ENCODE peak calls at places on chromosomes 4 and X, in four cellular contexts. R is prostate gland, L is mucosa of descending colon, T is esophagus squamous epithelium. Y is an unnamed sample. For H3K4me1, the result is how much of the 10 kb centered on the place peaks cover.

GRCh38 chrX:50691820-50692219 is 122.2 kb downstream of the SHROOM4 start:
- DNase-seq in T (no peak), L (no peak), R (peak), Y (no peak)

GRCh38 chrX:38036471-38036870 is 30.1 kb downstream of the SYTL5 start:
- DNase-seq in L (no peak), R (no peak), T (no peak), Y (no peak)

GRCh38 chr4:125368161-125368560 is 53.4 kb downstream of the FAT4 start:
- DNase-seq in R (no peak), L (no peak), T (no peak), Y (no peak)

GRCh38 chr4:143581331-143581961 is 67.9 kb downstream of the SMARCA5 start:
- DNase-seq in T (no peak), L (no peak), R (no peak), Y (no peak)

GRCh38 chrX:109294097-109294815 is 187.6 kb downstream of the GUCY2F start:
- DNase-seq in R (no peak), L (no peak), T (no peak), Y (no peak)

GRCh38 chr4:3291411-3291968 is 1.3 kb upstream of the RGS12 start:
- DNase-seq in L (peak), T (no peak), R (peak), Y (no peak)

GRCh38 chr4:24080871-24081270 is 191.0 kb upstream of the PPARGC1A start:
- DNase-seq in L (no peak), R (no peak), T (no peak), Y (no peak)

GRCh38 chrX:134453631-134454030 is 6.3 kb upstream of the HPRT1 start:
- DNase-seq in T (no peak), R (no peak), L (peak), Y (no peak)

GRCh38 chr4:20037745-20038144 is 214.0 kb upstream of the SLIT2 start:
- DNase-seq in T (no peak), R (no peak), L (no peak), Y (no peak)

GRCh38 chr4:61273237-61273636 is 73.1 kb downstream of the ADGRL3 start:
- DNase-seq in R (no peak), T (no peak), L (no peak), Y (no peak)

GRCh38 chr4:89482248-89482647 is 174.6 kb upstream of the GPRIN3 start:
- DNase-seq in T (no peak), L (no peak), R (no peak), Y (no peak)

GRCh38 chrX:119398974-119399771 is at the start of gene SLC25A43:
- DNase-seq in T (no peak), L (peak), R (no peak), Y (peak)

GRCh38 chr4:121551271-121551670 is 145.5 kb downstream of the ANXA5 start:
- DNase-seq in T (no peak), R (no peak), L (no peak), Y (no peak)

GRCh38 chr4:6252051-6252450 is 17.6 kb upstream of the WFS1 start:
- DNase-seq in L (no peak), T (no peak), R (no peak), Y (no peak)

GRCh38 chr4:155399974-155400697 is 23.4 kb upstream of the MAP9 start:
- DNase-seq in T (no peak), L (no peak), R (no peak), Y (no peak)

GRCh38 chrX:95291561-95291960 is 1393.1 kb upstream of the DIAPH2 start:
- DNase-seq in R (no peak), T (no peak), L (no peak), Y (no peak)

GRCh38 chr4:2789801-2790582 is 2.9 kb upstream of the SH3BP2 start:
- DNase-seq in L (no peak), R (no peak), T (no peak), Y (peak)

GRCh38 chr4:123023647-123024046 is 101.2 kb upstream of the NUDT6 start:
- DNase-seq in R (no peak), T (no peak), L (no peak), Y (no peak)

GRCh38 chr4:105641876-105642275 is 66.6 kb downstream of the INTS12 start:
- DNase-seq in R (no peak), T (no peak), L (no peak), Y (no peak)

GRCh38 chr4:70703695-70704332 is 15.5 kb downstream of the UTP3 start:
- DNase-seq in L (no peak), T (no peak), R (peak), Y (no peak)

GRCh38 chr4:88291003-88291402 is 6.6 kb upstream of the PPM1K start:
- DNase-seq in R (peak), L (no peak), T (no peak), Y (no peak)

GRCh38 chr4:146308951-146309350 is 94.6 kb downstream of the REELD1 start:
- DNase-seq in T (no peak), R (no peak), L (no peak), Y (no peak)

GRCh38 chrX:4994855-4995254 is 1233.8 kb downstream of the NLGN4X start:
- DNase-seq in L (no peak), R (no peak), T (no peak), Y (no peak)

GRCh38 chr4:122930877-122931276 is 8.5 kb upstream of the NUDT6 start:
- DNase-seq in L (no peak), T (no peak), R (no peak), Y (no peak)

GRCh38 chr4:3522326-3522640 is 9.9 kb downstream of the LRPAP1 start:
- DNase-seq in L (peak), R (no peak), T (no peak), Y (no peak)

GRCh38 chr4:64588507-64588906 is 179.3 kb upstream of the TECRL start:
- DNase-seq in R (no peak), T (no peak), L (no peak), Y (no peak)

GRCh38 chrX:71626576-71626975 is 8.3 kb upstream of the CXCR3 start:
- DNase-seq in R (no peak), L (peak), T (no peak), Y (no peak)

GRCh38 chr4:53307819-53308773 is 57.8 kb downstream of the SCFD2 start:
- DNase-seq in L (no peak), T (no peak), R (no peak), Y (no peak)

GRCh38 chr4:153028535-153028934 is 92.4 kb downstream of the FHDC1 start:
- DNase-seq in R (no peak), L (no peak), T (no peak), Y (no peak)

GRCh38 chrX:119654112-119654531 is 38.8 kb downstream of the SEPTIN6 start:
- DNase-seq in T (no peak), L (no peak), R (peak), Y (no peak)

GRCh38 chr4:10524196-10524833 is 67.1 kb upstream of the ZNF518B start:
- DNase-seq in L (no peak), T (no peak), R (no peak), Y (no peak)

GRCh38 chr4:176448761-176449160 is 129.0 kb downstream of the SPCS3 start:
- DNase-seq in T (no peak), R (no peak), L (no peak), Y (no peak)

GRCh38 chr4:105474110-105474518 is 252 bp upstream of the PPA2 start:
- DNase-seq in R (no peak), L (peak), T (no peak), Y (peak)

GRCh38 chrX:2831471-2832228 is 2.9 kb downstream of the GYG2 start:
- DNase-seq in L (no peak), T (no peak), R (no peak), Y (no peak)

GRCh38 chr4:120007171-120007894 is 59.3 kb downstream of the MAD2L1 start:
- DNase-seq in T (no peak), R (no peak), L (no peak), Y (no peak)

GRCh38 chr4:180028682-180029081 is 2214.5 kb upstream of the TENM3 start:
- DNase-seq in R (no peak), T (no peak), L (peak), Y (no peak)

GRCh38 chr4:152585036-152585439 is 49.1 kb upstream of the FBXW7 start:
- DNase-seq in L (no peak), T (no peak), R (no peak), Y (no peak)

DNA sequence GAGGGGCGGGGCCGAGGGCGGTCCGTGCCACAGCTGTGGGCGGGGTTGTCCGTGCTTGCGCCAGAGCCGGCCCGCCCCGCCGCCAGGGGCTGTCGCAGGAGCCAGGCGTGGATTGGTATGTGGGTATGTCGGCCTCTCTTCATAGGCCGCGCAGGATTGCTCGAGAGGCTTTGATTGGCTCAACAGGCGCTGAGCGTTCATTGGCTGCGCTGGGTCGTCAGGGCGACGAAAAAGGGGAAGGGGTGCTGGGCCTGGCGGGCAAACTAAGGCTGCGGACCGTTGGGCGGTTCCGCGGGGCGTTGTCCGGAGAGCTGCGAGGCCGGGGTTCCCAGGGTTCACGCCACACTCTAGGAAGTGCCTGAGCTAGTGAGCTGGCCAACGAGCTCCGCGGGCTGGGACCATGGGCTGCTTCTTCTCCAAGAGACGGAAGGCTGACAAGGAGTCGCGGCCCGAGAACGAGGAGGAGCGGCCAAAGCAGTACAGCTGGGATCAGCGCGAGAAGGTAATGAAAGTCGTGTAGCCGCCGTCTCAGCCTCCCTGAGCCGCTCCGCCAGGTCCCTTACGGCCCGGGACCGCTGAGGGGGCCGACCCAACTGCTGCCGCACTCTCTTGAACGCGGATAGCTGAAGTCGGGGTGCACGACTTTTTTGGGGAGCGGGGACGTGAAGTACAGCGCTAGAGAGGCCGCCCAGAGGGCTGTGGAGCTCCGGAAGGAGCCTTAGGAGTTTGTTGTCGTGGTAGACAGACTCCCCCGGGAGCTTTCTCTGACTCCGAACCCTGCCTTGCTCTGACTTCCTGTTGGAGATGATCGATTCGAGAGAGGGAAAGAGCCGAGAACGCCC is at the start of gene RP2:
- DNase-seq in T (peak), L (peak), R (peak), Y (peak)
- H3K4me1 ChIP-seq in T (under half), L (under half), R (under half), Y (under half)

GRCh38 chr4:63553123-63553522 is 856.1 kb downstream of the TECRL start:
- DNase-seq in L (no peak), T (no peak), R (no peak), Y (no peak)
- H3K4me3 ChIP-seq in L (no peak), T (no peak), R (no peak), Y (no peak)

GRCh38 chr4:169231647-169232262 is 39.0 kb downstream of the SH3RF1 start:
- DNase-seq in T (no peak), L (no peak), R (no peak), Y (no peak)

GRCh38 chr4:169228076-169228475 is 42.7 kb downstream of the SH3RF1 start:
- DNase-seq in T (no peak), L (no peak), R (no peak), Y (no peak)

GRCh38 chr4:169225812-169226211 is 44.9 kb downstream of the SH3RF1 start:
- DNase-seq in T (no peak), L (no peak), R (no peak), Y (no peak)

GRCh38 chr4:169226565-169226964 is 44.2 kb downstream of the SH3RF1 start:
- DNase-seq in L (no peak), T (no peak), R (no peak), Y (no peak)

GRCh38 chr4:169229571-169230028 is 41.2 kb downstream of the SH3RF1 start:
- DNase-seq in R (no peak), L (no peak), T (no peak), Y (no peak)
- TF ChIP-seq CTCF in R (no peak), L (no peak), T (no peak), Y (no peak)

GRCh38 chr4:173176010-173176409 is 7.4 kb downstream of the GALNT7 start:
- DNase-seq in L (no peak), R (no peak), T (no peak), Y (no peak)
- H3K4me1 ChIP-seq in L (under half), R (under half), T (under half), Y (under half)

DNA sequence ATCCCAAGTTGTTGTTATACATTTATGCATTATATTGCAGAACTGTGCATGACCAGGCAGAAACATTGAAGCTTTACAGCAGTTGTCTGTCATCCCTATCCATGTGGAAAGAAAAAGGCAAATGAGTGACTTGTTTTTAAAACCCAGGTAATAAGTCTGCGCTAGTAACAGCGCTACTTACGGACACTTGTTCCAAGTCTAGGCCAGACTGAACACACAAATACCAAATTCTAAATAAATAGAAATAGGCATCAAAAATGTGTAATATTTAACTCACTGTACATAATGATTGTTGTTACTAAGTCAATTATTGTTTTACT is 548 bp upstream of the MAML3 start:
- DNase-seq in T (no peak), L (no peak), R (no peak), Y (no peak)
- H3K4me3 ChIP-seq in T (peak), L (peak), R (peak), Y (peak)

GRCh38 chr4:186536285-186536684 is 19.1 kb downstream of the MTNR1A start:
- DNase-seq in R (no peak), T (no peak), L (no peak), Y (no peak)
- TF ChIP-seq CTCF in R (no peak), T (no peak), L (no peak), Y (no peak)

GRCh38 chr4:169253087-169253675 is 17.6 kb downstream of the SH3RF1 start:
- DNase-seq in L (no peak), T (no peak), R (no peak), Y (no peak)

GRCh38 chr4:169256101-169256612 is 14.6 kb downstream of the SH3RF1 start:
- DNase-seq in T (no peak), L (no peak), R (no peak), Y (no peak)

GRCh38 chr4:169252339-169253086 is 18.2 kb downstream of the SH3RF1 start:
- DNase-seq in T (no peak), L (no peak), R (no peak), Y (no peak)

GRCh38 chr4:169254546-169254983 is 16.2 kb downstream of the SH3RF1 start:
- DNase-seq in T (no peak), L (no peak), R (no peak), Y (no peak)

GRCh38 chr4:169253904-169254303 is 16.9 kb downstream of the SH3RF1 start:
- DNase-seq in T (no peak), R (no peak), L (no peak), Y (no peak)
- H3K4me1 ChIP-seq in T (under half), R (under half), L (under half), Y (half or more)